ENCODE peak calls at places on chromosomes 16 and 17, in eight cellular contexts. One of them, this sample, is unnamed.

GRCh38 chr16:89722392-89723278 is 1.3 kb downstream of the ZNF276 start:
- DNase-seq in GM03348: no peak
- DNase-seq in progenitor cell of endocrine pancreas: no peak
- DNase-seq in NCI-H460: peak
- DNase-seq in EH: no peak
- DNase-seq in mesendoderm: peak
- DNase-seq in GF-D8: peak
- DNase-seq in left ventricle myocardium superior: peak
- DNase-seq in this sample: no peak

GRCh38 chr17:7590743-7591142 is 849 bp upstream of the SOX15 start:
- DNase-seq in GM03348: peak
- DNase-seq in progenitor cell of endocrine pancreas: no peak
- DNase-seq in NCI-H460: no peak
- DNase-seq in EH: peak
- DNase-seq in mesendoderm: peak
- DNase-seq in GF-D8: no peak
- DNase-seq in left ventricle myocardium superior: no peak
- DNase-seq in this sample: no peak

GRCh38 chr17:39143552-39144093 is 7.8 kb downstream of the PLXDC1 start:
- DNase-seq in GM03348: no peak
- DNase-seq in progenitor cell of endocrine pancreas: no peak
- DNase-seq in NCI-H460: no peak
- DNase-seq in EH: no peak
- DNase-seq in mesendoderm: no peak
- DNase-seq in GF-D8: no peak
- DNase-seq in left ventricle myocardium superior: peak
- DNase-seq in this sample: no peak

GRCh38 chr16:15435216-15435864 is 952 bp downstream of the BMERB1 start:
- DNase-seq in GM03348: no peak
- DNase-seq in progenitor cell of endocrine pancreas: no peak
- DNase-seq in NCI-H460: no peak
- DNase-seq in EH: peak
- DNase-seq in mesendoderm: peak
- DNase-seq in GF-D8: no peak
- DNase-seq in left ventricle myocardium superior: no peak
- DNase-seq in this sample: no peak

GRCh38 chr17:82665891-82666290 is 17.6 kb upstream of the WDR45B start:
- DNase-seq in GM03348: no peak
- DNase-seq in progenitor cell of endocrine pancreas: no peak
- DNase-seq in NCI-H460: no peak
- DNase-seq in EH: no peak
- DNase-seq in mesendoderm: no peak
- DNase-seq in GF-D8: no peak
- DNase-seq in left ventricle myocardium superior: no peak
- DNase-seq in this sample: no peak

GRCh38 chr17:6554871-6555330 is 1.5 kb downstream of the PITPNM3 start:
- DNase-seq in GM03348: no peak
- DNase-seq in progenitor cell of endocrine pancreas: no peak
- DNase-seq in NCI-H460: no peak
- DNase-seq in EH: no peak
- DNase-seq in mesendoderm: peak
- DNase-seq in GF-D8: no peak
- DNase-seq in left ventricle myocardium superior: no peak
- DNase-seq in this sample: no peak

GRCh38 chr16:79169239-79169638 is 431.3 kb downstream of the MAF start:
- DNase-seq in GM03348: no peak
- DNase-seq in progenitor cell of endocrine pancreas: no peak
- DNase-seq in NCI-H460: no peak
- DNase-seq in EH: no peak
- DNase-seq in mesendoderm: peak
- DNase-seq in GF-D8: no peak
- DNase-seq in left ventricle myocardium superior: no peak
- DNase-seq in this sample: no peak

GRCh38 chr17:77115510-77115909 is 25.3 kb upstream of the SEC14L1 start:
- DNase-seq in GM03348: no peak
- DNase-seq in progenitor cell of endocrine pancreas: no peak
- DNase-seq in NCI-H460: no peak
- DNase-seq in EH: no peak
- DNase-seq in mesendoderm: no peak
- DNase-seq in GF-D8: no peak
- DNase-seq in left ventricle myocardium superior: no peak
- DNase-seq in this sample: no peak

GRCh38 chr16:71421911-71422310 is 19.9 kb downstream of the TLE7 start:
- DNase-seq in GM03348: peak
- DNase-seq in progenitor cell of endocrine pancreas: no peak
- DNase-seq in NCI-H460: no peak
- DNase-seq in EH: peak
- DNase-seq in mesendoderm: peak
- DNase-seq in GF-D8: no peak
- DNase-seq in left ventricle myocardium superior: no peak
- DNase-seq in this sample: no peak

GRCh38 chr17:66944365-66945203 is 19.9 kb upstream of the CACNG4 start:
- DNase-seq in GM03348: peak
- DNase-seq in progenitor cell of endocrine pancreas: no peak
- DNase-seq in NCI-H460: no peak
- DNase-seq in EH: no peak
- DNase-seq in mesendoderm: peak
- DNase-seq in GF-D8: no peak
- DNase-seq in left ventricle myocardium superior: no peak
- DNase-seq in this sample: no peak

GRCh38 chr17:8935194-8935593 is 30.3 kb downstream of the PIK3R5 start:
- DNase-seq in GM03348: no peak
- DNase-seq in progenitor cell of endocrine pancreas: no peak
- DNase-seq in NCI-H460: peak
- DNase-seq in EH: no peak
- DNase-seq in mesendoderm: peak
- DNase-seq in GF-D8: peak
- DNase-seq in left ventricle myocardium superior: no peak
- DNase-seq in this sample: peak

GRCh38 chr17:58328195-58329034 is at the start of gene TSPOAP1:
- DNase-seq in GM03348: no peak
- DNase-seq in progenitor cell of endocrine pancreas: no peak
- DNase-seq in NCI-H460: no peak
- DNase-seq in EH: peak
- DNase-seq in mesendoderm: peak
- DNase-seq in GF-D8: peak
- DNase-seq in left ventricle myocardium superior: peak
- DNase-seq in this sample: peak

GRCh38 chr17:81648013-81648706 is 8.2 kb downstream of the PDE6G start:
- DNase-seq in GM03348: no peak
- DNase-seq in progenitor cell of endocrine pancreas: no peak
- DNase-seq in NCI-H460: no peak
- DNase-seq in EH: no peak
- DNase-seq in mesendoderm: no peak
- DNase-seq in GF-D8: no peak
- DNase-seq in left ventricle myocardium superior: no peak
- DNase-seq in this sample: no peak

GRCh38 chr16:57867000-57867561 is 64.8 kb upstream of the KIFC3 start:
- DNase-seq in GM03348: no peak
- DNase-seq in progenitor cell of endocrine pancreas: no peak
- DNase-seq in NCI-H460: no peak
- DNase-seq in EH: peak
- DNase-seq in mesendoderm: no peak
- DNase-seq in GF-D8: no peak
- DNase-seq in left ventricle myocardium superior: no peak
- DNase-seq in this sample: no peak

GRCh38 chr17:65219124-65219523 is 82.0 kb downstream of the RGS9 start:
- DNase-seq in GM03348: no peak
- DNase-seq in progenitor cell of endocrine pancreas: no peak
- DNase-seq in NCI-H460: no peak
- DNase-seq in EH: no peak
- DNase-seq in mesendoderm: no peak
- DNase-seq in GF-D8: no peak
- DNase-seq in left ventricle myocardium superior: no peak
- DNase-seq in this sample: no peak

GRCh38 chr16:55120408-55120807 is 189.7 kb downstream of the IRX5 start:
- DNase-seq in GM03348: no peak
- DNase-seq in progenitor cell of endocrine pancreas: no peak
- DNase-seq in NCI-H460: no peak
- DNase-seq in EH: no peak
- DNase-seq in mesendoderm: peak
- DNase-seq in GF-D8: no peak
- DNase-seq in left ventricle myocardium superior: no peak
- DNase-seq in this sample: no peak

GRCh38 chr17:82668024-82668630 is 19.9 kb upstream of the WDR45B start:
- DNase-seq in GM03348: no peak
- DNase-seq in progenitor cell of endocrine pancreas: no peak
- DNase-seq in NCI-H460: no peak
- DNase-seq in EH: no peak
- DNase-seq in mesendoderm: no peak
- DNase-seq in GF-D8: no peak
- DNase-seq in left ventricle myocardium superior: no peak
- DNase-seq in this sample: no peak